ENCODE peak calls at places on chromosomes 3 and 15, in six cellular contexts. L is trophoblast cell, H is IMR-90, N is mesenchymal stem cell, V is neuronal stem cell, D is mesendoderm. S is an unnamed sample.

GRCh38 chr3:56055616-56056350 is 412.5 kb downstream of the ERC2 start:
- DNase-seq in N (peak), H (no peak), L (peak), D (peak), V (no peak), S (no peak)

GRCh38 chr3:152299243-152299976 is 30.7 kb downstream of the MBNL1 start:
- DNase-seq in L (no peak), H (no peak), D (no peak), N (no peak), V (no peak), S (no peak)

GRCh38 chr3:148173836-148174235 is 523.9 kb upstream of the AGTR1 start:
- DNase-seq in D (no peak), L (no peak), H (no peak), N (no peak), V (no peak), S (no peak)

GRCh38 chr15:28944286-28944685 is 58.5 kb downstream of the APBA2 start:
- DNase-seq in L (no peak), H (no peak), N (no peak), V (no peak), D (no peak), S (no peak)

GRCh38 chr15:60673918-60674558 is 195.1 kb upstream of the ICE2 start:
- DNase-seq in N (peak), H (peak), L (peak), V (no peak), D (peak), S (no peak)

GRCh38 chr3:148466143-148466542 is 231.6 kb upstream of the AGTR1 start:
- DNase-seq in V (no peak), H (peak), D (peak), N (peak), L (no peak), S (no peak)

GRCh38 chr3:25438791-25439555 is 10.9 kb downstream of the RARB start:
- DNase-seq in D (no peak), N (no peak), H (no peak), L (no peak), V (no peak), S (no peak)

GRCh38 chr3:25410703-25411102 is 17.4 kb upstream of the RARB start:
- DNase-seq in H (no peak), L (peak), N (no peak), V (no peak), D (no peak), S (no peak)

GRCh38 chr3:197031315-197032285 is 2.0 kb upstream of the MELTF start:
- DNase-seq in H (peak), N (peak), D (peak), L (peak), V (no peak), S (no peak)

GRCh38 chr15:71706461-71707229 is 103.7 kb upstream of the NR2E3 start:
- DNase-seq in V (no peak), L (no peak), D (no peak), H (no peak), N (no peak), S (no peak)

GRCh38 chr3:137165117-137165806 is 207.5 kb downstream of the IL20RB start:
- DNase-seq in D (peak), N (peak), L (peak), V (no peak), H (peak), S (no peak)

GRCh38 chr3:10551821-10552630 is 46.6 kb upstream of the ATP2B2 start:
- DNase-seq in H (peak), L (peak), D (no peak), V (no peak), N (no peak), S (peak)

GRCh38 chr15:90306560-90306959 is 41.1 kb downstream of the NGRN start:
- DNase-seq in D (no peak), H (no peak), L (no peak), N (peak), V (no peak), S (no peak)

GRCh38 chr3:80006315-80006714 is 238.5 kb upstream of the ROBO1 start:
- DNase-seq in D (no peak), H (no peak), N (no peak), V (no peak), L (no peak), S (no peak)

GRCh38 chr3:184261270-184262165 is at the start of gene CAMK2N2:
- DNase-seq in V (peak), H (peak), L (peak), N (peak), D (peak), S (no peak)

GRCh38 chr3:46935168-46935858 is 41.2 kb downstream of the CCDC12 start:
- DNase-seq in H (peak), N (peak), L (peak), D (peak), V (peak), S (peak)

GRCh38 chr3:134346744-134347143 is 27.5 kb downstream of the AMOTL2 start:
- DNase-seq in H (no peak), D (no peak), N (no peak), V (no peak), L (no peak), S (no peak)
- H2BK5ac ChIP-seq in H (no peak), D (no peak), N (no peak), V (no peak), L (no peak), S (no peak)

DNA sequence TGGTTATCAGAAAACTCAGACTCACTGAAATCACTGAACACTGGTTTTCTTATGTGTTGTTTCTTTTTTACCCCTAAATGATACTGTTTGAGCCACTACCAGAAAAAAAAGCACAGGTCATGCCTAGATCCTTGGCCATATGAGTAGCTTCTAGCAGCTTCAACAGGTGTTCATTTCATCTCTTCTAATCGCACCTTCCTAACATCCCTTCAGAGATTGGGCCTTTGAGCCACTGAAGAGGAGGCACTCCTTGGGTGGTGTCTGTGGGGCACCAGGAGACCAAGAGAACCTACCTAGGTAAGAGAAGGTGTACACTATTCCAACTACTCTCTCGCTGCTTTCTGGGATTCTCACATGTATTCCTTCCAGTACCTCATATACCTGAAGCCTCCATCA is 2.5 kb downstream of the HEG1 start:
- DNase-seq in N (no peak), D (no peak), L (no peak), H (no peak), V (no peak), S (no peak)
- H3K4me3 ChIP-seq in N (peak), D (no peak), L (no peak), H (peak), V (no peak), S (no peak)

DNA sequence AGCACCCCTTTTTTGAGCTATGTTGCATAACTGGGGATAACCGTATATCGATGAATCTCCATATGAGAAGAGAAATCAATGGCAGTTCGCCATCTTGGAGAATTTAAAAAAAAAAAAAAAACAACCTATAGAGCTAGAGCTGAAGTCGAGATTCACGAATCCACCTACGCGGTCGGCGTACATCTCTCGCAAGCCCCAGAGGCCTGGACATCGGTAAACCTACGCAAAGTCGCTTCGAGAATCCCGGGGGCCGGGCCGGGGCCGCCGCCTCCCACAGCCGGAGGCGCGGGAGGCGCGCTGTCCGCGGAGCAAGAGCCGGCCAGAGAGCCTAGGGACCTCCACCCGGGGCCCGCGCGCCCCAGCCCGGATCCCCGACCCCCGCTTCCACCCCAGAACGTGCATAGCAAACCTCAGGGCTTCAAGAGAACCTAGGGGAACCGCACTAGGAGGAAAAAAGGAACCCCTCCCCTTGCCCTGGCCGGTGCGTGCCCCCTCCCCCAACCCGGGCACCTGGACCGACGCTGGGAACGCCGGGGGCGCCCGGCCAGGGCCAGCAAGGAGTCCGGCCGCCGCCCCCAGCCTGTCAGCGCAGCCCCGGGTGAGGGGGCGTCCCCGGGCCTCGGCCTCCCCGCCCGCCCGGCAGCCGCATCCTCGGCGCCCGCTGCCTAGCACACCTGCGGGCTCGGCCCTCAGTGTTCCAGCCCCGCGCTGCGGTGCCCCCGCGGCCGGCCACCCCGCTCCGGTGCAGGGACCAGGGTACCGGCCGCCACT is 565 bp downstream of the PFN2 start:
- DNase-seq in L (peak), V (peak), H (peak), D (peak), N (peak), S (no peak)
- H2BK5ac ChIP-seq in L (peak), V (peak), H (peak), D (peak), N (peak), S (peak)

DNA sequence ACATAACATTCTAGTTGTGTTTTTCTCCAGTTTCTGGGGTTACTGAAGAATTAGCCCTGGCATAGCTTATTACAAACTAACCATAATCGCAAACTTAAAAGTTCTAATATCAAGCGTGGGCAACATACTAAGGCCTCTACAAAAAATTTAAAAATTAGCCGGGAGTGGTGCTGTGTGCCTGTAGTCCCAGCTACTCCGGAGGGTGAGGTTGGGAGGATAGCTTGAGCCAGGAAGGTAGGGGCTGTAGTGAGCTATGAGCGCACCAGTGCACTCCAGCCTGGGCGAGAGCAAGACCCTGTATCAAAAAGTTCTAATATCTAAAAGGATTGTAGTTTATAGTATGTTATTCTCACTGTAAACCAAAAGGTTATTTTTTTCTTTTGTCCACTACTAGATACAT is 1.1 kb downstream of the OIP5 start:
- DNase-seq in N (no peak), H (no peak), L (no peak), D (peak), V (no peak), S (no peak)
- H3K4me3 ChIP-seq in N (peak), H (no peak), L (no peak), D (no peak), V (peak), S (peak)

GRCh38 chr15:34223904-34224596 is 766 bp upstream of the EMC4 start:
- DNase-seq in H (peak), D (no peak), L (peak), V (no peak), N (no peak), S (no peak)
- H2BK5ac ChIP-seq in H (peak), D (no peak), L (no peak), V (no peak), N (no peak), S (peak)

DNA sequence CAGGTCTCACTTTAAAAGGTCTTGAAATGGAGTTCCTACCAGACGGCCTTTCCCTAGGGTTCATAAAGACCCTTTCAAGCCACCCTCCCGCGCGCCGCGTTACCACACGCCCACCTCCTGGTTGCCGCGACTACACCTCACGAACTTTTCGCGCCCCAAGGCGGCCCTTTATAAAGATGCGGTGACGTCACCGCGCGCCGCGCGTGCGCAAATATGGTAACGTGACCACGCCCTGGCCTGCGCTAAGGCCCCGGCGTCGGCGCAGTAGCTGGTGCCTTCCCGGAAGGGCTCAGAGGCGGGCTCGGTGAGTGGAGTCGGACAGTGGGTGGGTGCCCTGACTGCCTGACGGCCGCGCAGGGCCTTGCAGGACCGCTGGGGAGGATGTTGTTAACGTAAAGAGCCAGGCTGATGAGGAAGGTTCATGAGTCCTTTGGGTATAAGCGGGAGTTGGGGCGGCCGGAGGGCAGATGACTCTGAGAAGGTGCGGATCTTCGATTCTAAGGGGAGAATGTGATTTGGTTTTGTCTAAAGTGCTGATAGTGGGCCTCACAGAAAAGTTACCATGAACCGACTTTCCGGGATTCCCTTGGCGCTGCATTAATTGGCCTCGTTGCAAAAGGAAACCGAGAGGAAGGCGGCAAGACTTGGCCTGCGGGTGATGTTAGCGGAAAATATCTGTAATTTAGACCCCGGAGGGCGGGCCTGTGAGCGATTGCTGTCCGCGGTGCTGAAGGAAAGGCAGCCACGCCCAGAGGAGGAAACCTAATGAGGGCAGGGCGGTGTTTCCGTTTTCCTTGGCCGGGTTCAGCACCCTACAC is 54.4 kb downstream of the FEZF2 start:
- DNase-seq in N (peak), D (peak), H (peak), L (peak), V (peak), S (peak)
- H3K4me3 ChIP-seq in N (peak), D (peak), H (peak), L (peak), V (peak), S (peak)

S was measured in H1.